ENCODE peak calls at places on chromosomes 16 and 17, in seven cellular contexts. Q, Z, X, U, M, G and R are unnamed samples.

GRCh38 chr16:70162041-70162451 is 11.5 kb upstream of the CLEC18C start:
- DNase-seq in Z (peak), Q (no peak), X (no peak), U (peak), G (peak), M (no peak), R (peak)

GRCh38 chr16:67858448-67858993 is 11.0 kb upstream of the CENPT start:
- DNase-seq in M (no peak), X (no peak), G (no peak), Q (no peak), U (no peak), Z (no peak), R (no peak)

GRCh38 chr17:59829217-59830006 is 63.3 kb downstream of the TUBD1 start:
- DNase-seq in M (no peak), Z (no peak), Q (peak), G (no peak), U (peak), X (peak), R (peak)

GRCh38 chr17:13365331-13365730 is 236.4 kb downstream of the HS3ST3A1 start:
- DNase-seq in G (no peak), X (no peak), M (no peak), Z (no peak), Q (no peak), U (peak), R (no peak)

GRCh38 chr17:16052486-16052885 is 52.9 kb downstream of the TTC19 start:
- DNase-seq in M (no peak), Z (no peak), G (no peak), U (no peak), X (no peak), Q (no peak), R (no peak)

GRCh38 chr17:15981208-15981607 is 18.3 kb downstream of the ZSWIM7 start:
- DNase-seq in M (no peak), G (no peak), X (no peak), Z (no peak), Q (no peak), U (no peak), R (no peak)

GRCh38 chr17:81523139-81524062 is 4.8 kb upstream of the FSCN2 start:
- DNase-seq in X (no peak), Z (no peak), G (peak), Q (no peak), U (peak), M (peak), R (peak)

GRCh38 chr16:66476328-66477027 is 49.4 kb downstream of the BEAN1 start:
- DNase-seq in G (peak), X (no peak), M (peak), Z (no peak), Q (no peak), U (no peak), R (no peak)

GRCh38 chr16:88446061-88446460 is 7.0 kb upstream of the ZFPM1 start:
- DNase-seq in Z (no peak), X (no peak), U (no peak), G (no peak), Q (no peak), M (no peak), R (no peak)

GRCh38 chr17:34177642-34178041 is 77.4 kb upstream of the CCL2 start:
- DNase-seq in Z (no peak), G (no peak), Q (no peak), U (peak), X (no peak), M (no peak), R (no peak)

GRCh38 chr16:3577302-3577752 is at the start of gene NLRC3:
- DNase-seq in Z (no peak), M (no peak), Q (no peak), G (no peak), X (no peak), U (no peak), R (no peak)

GRCh38 chr17:17805575-17805974 is 31.2 kb downstream of the SREBF1 start:
- DNase-seq in M (no peak), G (no peak), Q (no peak), U (no peak), X (no peak), Z (no peak), R (no peak)

GRCh38 chr17:78784397-78784751 is 2.3 kb upstream of the CYTH1 start:
- DNase-seq in M (no peak), Q (no peak), Z (no peak), G (no peak), U (no peak), X (no peak), R (no peak)

GRCh38 chr17:82403662-82404660 is 14.2 kb upstream of the HEXD start:
- DNase-seq in Q (no peak), M (no peak), X (no peak), Z (no peak), G (no peak), U (no peak), R (no peak)

DNA sequence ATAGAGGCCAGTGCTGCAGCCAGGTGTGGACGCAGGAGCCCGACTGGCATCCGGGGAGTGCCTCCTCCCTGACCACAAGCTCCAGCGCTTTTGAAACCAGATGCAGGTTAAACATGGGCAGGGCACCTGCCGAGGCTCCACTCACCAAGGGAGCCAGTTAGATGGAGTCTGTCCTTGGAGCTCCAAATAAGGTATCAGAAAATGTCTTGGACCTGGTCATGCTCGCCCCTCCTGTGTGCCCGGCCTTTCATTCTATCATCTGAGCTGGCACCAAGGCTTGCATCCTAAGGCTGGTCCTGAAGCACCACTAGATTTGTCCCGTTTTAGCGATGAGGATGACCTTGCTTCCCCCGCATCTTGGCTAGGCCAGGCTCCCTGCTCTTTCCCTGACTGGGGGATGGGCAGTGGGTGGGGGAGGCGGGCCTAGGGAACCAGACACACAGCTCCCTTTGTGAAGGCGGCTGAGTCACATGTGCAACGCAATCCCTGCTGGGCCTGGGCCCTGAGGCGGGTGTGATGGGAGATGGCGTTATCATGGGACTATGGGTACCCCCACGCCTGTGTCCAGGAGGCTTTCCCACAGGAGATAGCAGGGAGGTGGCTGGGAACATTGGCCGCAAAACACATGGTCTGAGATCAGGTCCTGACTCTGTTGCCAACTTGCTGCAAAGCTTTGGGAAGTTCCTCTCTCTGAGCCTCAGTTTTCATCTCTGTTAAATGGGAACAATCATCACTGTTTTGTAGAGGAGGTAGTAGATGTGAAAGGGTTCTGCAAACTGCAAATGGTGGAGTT is 5.0 kb upstream of the ADGRG1 start:
- DNase-seq in G (peak), Z (no peak), M (peak), U (peak), X (no peak), Q (peak), R (peak)
- H3K27ac ChIP-seq in G (no peak), Z (peak), M (no peak), U (no peak), X (no peak), Q (peak), R (peak)

GRCh38 chr16:86986809-86987487 is 330.2 kb downstream of the C16orf95 start:
- DNase-seq in M (no peak), Z (no peak), U (no peak), G (no peak), X (no peak), Q (no peak), R (no peak)

GRCh38 chr16:86984975-86985655 is 332.1 kb downstream of the C16orf95 start:
- DNase-seq in X (peak), M (peak), Z (no peak), U (no peak), Q (no peak), G (peak), R (no peak)

GRCh38 chr16:86985656-86986030 is 331.5 kb downstream of the C16orf95 start:
- DNase-seq in G (no peak), Q (no peak), Z (no peak), U (no peak), M (no peak), X (no peak), R (no peak)

GRCh38 chr16:86984286-86984685 is 332.9 kb downstream of the C16orf95 start:
- DNase-seq in Q (no peak), G (peak), Z (no peak), M (no peak), U (no peak), X (no peak), R (no peak)

DNA sequence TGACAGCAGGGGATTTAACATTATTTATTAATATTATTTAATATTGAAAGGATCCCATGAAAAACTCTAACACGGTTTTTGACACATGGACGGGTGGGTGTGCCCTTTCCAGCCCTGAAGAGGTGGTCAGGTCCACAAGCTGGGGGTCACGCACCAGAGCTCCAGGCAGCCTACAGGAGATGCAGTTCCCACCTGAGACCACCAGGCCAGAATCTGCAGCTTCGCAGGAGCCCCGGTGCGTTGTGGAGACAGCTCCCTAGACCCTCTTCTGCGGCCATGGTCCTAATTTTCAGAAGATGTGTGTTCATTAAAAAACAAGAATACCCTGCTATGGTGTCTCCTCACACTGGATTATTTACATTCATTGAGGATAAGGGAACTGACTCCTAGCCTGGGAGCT is 331.1 kb downstream of the C16orf95 start:
- DNase-seq in G (no peak), U (no peak), Z (no peak), X (no peak), M (no peak), Q (no peak), R (no peak)
- H3K27ac ChIP-seq in G (no peak), U (no peak), Z (no peak), X (no peak), M (no peak), Q (no peak), R (no peak)

GRCh38 chr16:83338138-83338537 is 469.6 kb upstream of the HSBP1 start:
- DNase-seq in Q (no peak), M (no peak), X (no peak), Z (no peak), U (no peak), G (no peak), R (no peak)
- H3K27ac ChIP-seq in Q (no peak), M (no peak), X (no peak), Z (no peak), U (no peak), G (no peak), R (no peak)

GRCh38 chr17:66689192-66689591 is 145.7 kb upstream of the CACNG5 start:
- DNase-seq in Z (peak), G (no peak), U (no peak), X (no peak), M (no peak), Q (no peak), R (no peak)

GRCh38 chr17:66686601-66687000 is 148.3 kb upstream of the CACNG5 start:
- DNase-seq in X (no peak), M (no peak), Q (no peak), U (no peak), Z (peak), G (no peak), R (no peak)

GRCh38 chr17:66684716-66685115 is 150.2 kb upstream of the CACNG5 start:
- DNase-seq in Z (peak), Q (no peak), X (no peak), U (no peak), M (no peak), G (no peak), R (no peak)

GRCh38 chr17:66690166-66690565 is 144.8 kb upstream of the CACNG5 start:
- DNase-seq in Z (peak), Q (no peak), M (no peak), X (no peak), U (no peak), G (no peak), R (no peak)

DNA sequence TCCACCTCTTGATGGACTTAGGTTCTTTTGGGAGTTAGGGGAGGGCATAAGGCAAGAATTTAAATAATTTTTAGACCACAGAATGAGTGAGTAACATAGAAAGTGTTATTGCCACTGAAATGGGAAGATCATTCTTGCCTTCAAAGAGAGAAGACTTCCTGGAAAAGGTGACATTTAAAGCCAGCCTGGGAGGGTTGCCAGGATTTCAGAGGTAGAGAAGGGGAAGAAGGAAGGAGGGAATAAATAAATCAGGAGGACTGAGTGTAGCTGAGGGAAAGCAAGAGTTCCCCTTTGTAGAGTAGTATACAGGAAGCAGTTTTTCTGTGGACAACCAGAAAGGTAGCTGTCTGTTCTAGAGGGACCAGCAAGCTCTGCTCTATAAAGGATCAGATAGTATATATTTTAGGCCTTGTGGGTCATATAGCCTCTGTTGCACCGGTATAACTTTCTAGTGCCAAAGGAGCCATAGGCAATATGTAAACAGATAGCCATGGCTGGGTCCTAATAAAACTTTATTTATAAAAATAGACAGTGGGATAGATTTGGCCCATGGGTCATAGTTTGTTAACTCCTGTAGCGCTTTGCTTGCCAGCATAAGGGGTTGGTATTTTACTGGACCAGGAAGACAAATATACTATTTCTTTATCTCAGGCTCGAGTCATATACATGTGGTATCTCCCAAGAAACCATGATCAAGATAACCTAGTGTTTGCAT is 147.2 kb upstream of the CACNG5 start:
- DNase-seq in X (no peak), G (no peak), U (no peak), Z (no peak), M (no peak), Q (no peak), R (no peak)
- H3K27ac ChIP-seq in X (no peak), G (no peak), U (no peak), Z (no peak), M (no peak), Q (no peak), R (no peak)

GRCh38 chr17:32956240-32956970 is 28.5 kb downstream of the TMEM98 start:
- DNase-seq in X (no peak), Z (no peak), G (no peak), U (no peak), Q (no peak), M (no peak), R (no peak)

GRCh38 chr17:32955155-32955554 is 27.2 kb downstream of the TMEM98 start:
- DNase-seq in M (no peak), G (no peak), Q (no peak), X (no peak), Z (no peak), U (no peak), R (no peak)

GRCh38 chr17:32960815-32961214 is 30.8 kb upstream of the SPACA3 start:
- DNase-seq in M (no peak), Q (no peak), X (no peak), U (no peak), G (no peak), Z (no peak), R (no peak)

GRCh38 chr17:32962320-32962707 is 29.3 kb upstream of the SPACA3 start:
- DNase-seq in X (no peak), Q (no peak), U (no peak), M (no peak), Z (no peak), G (no peak), R (no peak)

GRCh38 chr17:32958418-32958817 is 30.5 kb downstream of the TMEM98 start:
- DNase-seq in X (no peak), M (no peak), Q (no peak), U (no peak), Z (no peak), G (no peak), R (no peak)
- H3K27ac ChIP-seq in X (no peak), M (no peak), Q (no peak), U (no peak), Z (no peak), G (no peak), R (no peak)

GRCh38 chr16:10776280-10776679 is 32.6 kb downstream of the NUBP1 start:
- DNase-seq in Z (no peak), M (no peak), U (no peak), Q (no peak), X (no peak), G (no peak), R (no peak)
- H3K27ac ChIP-seq in Z (no peak), M (no peak), U (no peak), Q (no peak), X (no peak), G (no peak), R (no peak)